ENCODE peak calls at places on chromosomes 12 and 14, in eight cellular contexts. Y, K, J, P, F, U, I and C are unnamed samples.

GRCh38 chr14:106586098-106586704 is 1059.8 kb downstream of the TMEM121 start:
- DNase-seq in J (peak; percentile 35), K (no peak), F (no peak), I (no peak), Y (peak; percentile 48), P (no peak), U (no peak), C (no peak)

GRCh38 chr12:79691299-79692248 is 810 bp upstream of the PAWR start:
- DNase-seq in I (peak; percentile 88), P (peak; percentile 96), J (no peak), Y (no peak), U (no peak), F (peak; percentile 43), K (no peak), C (peak; percentile 66)

GRCh38 chr14:67221248-67221981 is 19.8 kb upstream of the PALS1 start:
- DNase-seq in F (no peak), K (no peak), Y (no peak), I (peak; percentile 76), U (no peak), P (peak; percentile 95), J (no peak), C (peak; percentile 66)

GRCh38 chr12:125683748-125684381 is 618.6 kb downstream of the AACS start:
- DNase-seq in Y (no peak), K (peak; percentile 82), J (no peak), U (peak; percentile 36), I (no peak), P (no peak), F (no peak), C (no peak)

GRCh38 chr14:102726191-102726949 is 50.9 kb upstream of the TRAF3 start:
- DNase-seq in P (no peak), I (no peak), K (no peak), F (no peak), U (no peak), J (no peak), Y (no peak), C (no peak)

GRCh38 chr14:96727490-96727889 is 69.7 kb upstream of the VRK1 start:
- DNase-seq in P (no peak), I (no peak), K (no peak), F (no peak), U (no peak), Y (no peak), J (no peak), C (no peak)

GRCh38 chr14:24179961-24180726 is 8.3 kb downstream of the REC8 start:
- DNase-seq in F (no peak), U (no peak), P (peak; percentile 90), K (peak; percentile 49), J (no peak), Y (no peak), I (peak; percentile 21), C (peak; percentile 70)

GRCh38 chr12:58066296-58066695 is 124.9 kb downstream of the ATP23 start:
- DNase-seq in U (no peak), F (no peak), P (peak; percentile 57), J (no peak), Y (no peak), K (no peak), I (no peak), C (no peak)

GRCh38 chr12:15276088-15276698 is 46.1 kb upstream of the PTPRO start:
- DNase-seq in Y (no peak), I (no peak), P (peak; percentile 19), U (no peak), K (no peak), F (no peak), J (no peak), C (no peak)

GRCh38 chr12:108019862-108020261 is 109.2 kb upstream of the WSCD2 start:
- DNase-seq in F (no peak), J (no peak), K (no peak), U (no peak), P (no peak), I (no peak), Y (no peak), C (no peak)

GRCh38 chr12:124440841-124441381 is 126.5 kb downstream of the NCOR2 start:
- DNase-seq in F (no peak), I (no peak), Y (no peak), K (no peak), J (no peak), P (peak; percentile 49), U (no peak), C (no peak)

GRCh38 chr12:64125913-64126312 is 96.2 kb downstream of the KICS2 start:
- DNase-seq in F (no peak), J (no peak), Y (no peak), P (no peak), U (no peak), I (no peak), K (peak; percentile 48), C (no peak)

GRCh38 chr14:72576258-72576657 is 317.6 kb downstream of the DPF3 start:
- DNase-seq in Y (no peak), J (no peak), F (no peak), U (no peak), P (no peak), K (no peak), I (no peak), C (no peak)

DNA sequence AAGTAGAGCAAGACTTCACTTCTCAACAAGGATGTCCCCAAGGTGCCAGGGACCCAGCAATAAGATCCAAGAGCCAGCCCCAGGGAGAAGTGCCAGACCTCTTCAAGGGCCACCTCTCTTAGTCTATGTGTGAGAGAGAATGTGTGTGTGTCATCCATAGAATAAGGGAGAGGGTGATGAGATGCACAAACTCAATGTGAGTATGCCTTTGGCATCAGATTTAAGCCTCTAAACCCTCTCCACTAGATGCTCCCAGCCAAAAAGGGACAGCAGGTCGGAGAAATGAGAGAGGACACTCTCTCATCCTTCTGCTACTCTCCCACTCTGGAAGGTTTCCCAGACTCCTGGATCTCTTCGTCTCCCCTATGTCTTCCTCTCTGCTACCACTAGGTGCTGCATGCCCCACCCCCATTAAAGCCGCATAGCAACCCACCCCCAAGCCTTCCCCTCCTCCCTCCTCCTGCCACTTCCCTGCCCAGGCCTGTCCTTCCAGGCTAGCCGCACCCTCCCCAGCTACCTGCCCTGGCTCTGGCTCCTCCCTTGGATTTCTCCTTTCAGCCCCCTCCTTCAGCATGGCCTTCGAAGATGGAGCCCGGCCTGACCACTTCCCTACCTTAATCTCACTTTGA is 7.6 kb downstream of the RARG start:
- DNase-seq in I (no peak), Y (no peak), J (no peak), U (no peak), P (no peak), F (no peak), K (no peak), C (no peak)
- H3K4me3 ChIP-seq in I (no peak overlapping the region), Y (no peak overlapping the region), J (peak overlapping the region; percentile 10), U (no peak overlapping the region), P (no peak overlapping the region), F (no peak overlapping the region), K (no peak overlapping the region), C (no peak overlapping the region)

GRCh38 chr12:93908846-93909592 is 231.8 kb downstream of the CRADD start:
- DNase-seq in I (no peak), J (no peak), F (peak; percentile 62), U (no peak), P (peak; percentile 79), Y (no peak), K (no peak), C (no peak)

GRCh38 chr12:93912086-93912733 is 235.0 kb downstream of the CRADD start:
- DNase-seq in J (no peak), K (no peak), U (no peak), P (peak; percentile 23), F (no peak), Y (no peak), I (no peak), C (no peak)

GRCh38 chr12:93908264-93908663 is 231.1 kb downstream of the CRADD start:
- DNase-seq in P (no peak), I (no peak), K (no peak), J (no peak), Y (no peak), F (no peak), U (no peak), C (no peak)

GRCh38 chr12:93913845-93914244 is 234.5 kb upstream of the PLXNC1 start:
- DNase-seq in F (no peak), K (no peak), Y (no peak), J (no peak), I (peak; percentile 61), U (no peak), P (peak; percentile 91), C (peak; percentile 49)

GRCh38 chr12:93911436-93911835 is 234.3 kb downstream of the CRADD start:
- DNase-seq in K (no peak), P (peak; percentile 80), Y (no peak), F (no peak), I (no peak), J (no peak), U (no peak), C (no peak)
- H3K4me3 ChIP-seq in K (no peak overlapping the region), P (no peak overlapping the region), Y (no peak overlapping the region), F (no peak overlapping the region), I (no peak overlapping the region), J (no peak overlapping the region), U (no peak overlapping the region), C (no peak overlapping the region)

GRCh38 chr12:109952160-109952858 is 43.9 kb downstream of the GIT2 start:
- DNase-seq in I (no peak), J (no peak), U (no peak), F (no peak), P (no peak), K (no peak), Y (no peak), C (no peak)
- H3K4me3 ChIP-seq in I (no peak overlapping the region), J (no peak overlapping the region), U (no peak overlapping the region), F (no peak overlapping the region), P (no peak overlapping the region), K (no peak overlapping the region), Y (no peak overlapping the region), C (no peak overlapping the region)

GRCh38 chr12:7242176-7243101 is 53.0 kb downstream of the PEX5 start:
- DNase-seq in F (no peak), P (no peak), I (no peak), Y (no peak), U (no peak), J (no peak), K (no peak), C (no peak)

DNA sequence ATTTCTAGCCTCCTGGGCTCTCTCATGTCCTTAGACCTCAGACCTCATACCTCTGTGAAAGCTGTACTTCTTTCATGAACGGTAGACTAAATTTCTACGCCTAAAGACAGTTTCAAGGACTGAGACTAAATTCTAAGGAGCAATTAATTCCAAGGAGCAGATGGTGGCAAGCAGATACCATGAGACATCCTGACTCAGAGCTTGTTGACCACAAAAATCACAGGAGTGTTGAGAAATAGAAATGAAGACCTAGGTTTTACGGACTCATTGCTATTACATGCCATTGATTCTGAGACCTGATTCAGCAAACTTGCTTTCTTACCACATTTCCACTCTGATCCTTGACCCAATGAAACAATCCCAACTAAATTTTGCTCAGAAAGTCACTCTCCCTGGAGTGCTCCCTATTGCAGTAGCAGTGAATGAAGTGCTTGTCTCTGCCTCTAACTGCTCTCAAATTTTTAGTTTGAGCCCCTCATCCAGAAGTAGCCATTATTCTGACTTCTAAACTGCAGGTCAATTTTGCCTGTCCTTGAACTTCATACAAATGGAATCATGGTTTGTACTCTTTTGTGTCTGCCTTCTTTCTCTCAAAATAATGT is 52.0 kb downstream of the PEX5 start:
- DNase-seq in U (no peak), P (peak; percentile 27), F (no peak), K (no peak), I (peak; percentile 1), Y (no peak), J (no peak), C (no peak)
- H3K4me3 ChIP-seq in U (no peak overlapping the region), P (no peak overlapping the region), F (no peak overlapping the region), K (no peak overlapping the region), I (no peak overlapping the region), Y (no peak overlapping the region), J (no peak overlapping the region), C (no peak overlapping the region)

GRCh38 chr12:118017926-118018325 is 1.4 kb downstream of the RFC5 start:
- DNase-seq in P (no peak), U (no peak), K (no peak), I (no peak), Y (no peak), J (no peak), F (no peak), C (no peak)
- H3K4me3 ChIP-seq in P (peak overlapping the region; percentile 90), U (no peak overlapping the region), K (no peak overlapping the region), I (no peak overlapping the region), Y (no peak overlapping the region), J (no peak overlapping the region), F (no peak overlapping the region), C (no peak overlapping the region)